ENCODE peak calls at places on chromosomes 1 and 21, in four cellular contexts. M, I, D and A are unnamed samples.

GRCh38 chr1:15345711-15346355 is 63.9 kb upstream of the EFHD2 start:
- DNase-seq in M (no peak), I (no peak), D (peak; percentile 60), A (no peak)

GRCh38 chr1:108532730-108533129 is 27.2 kb upstream of the EEIG2 start:
- DNase-seq in M (no peak), I (no peak), D (no peak), A (no peak)

GRCh38 chr1:163668472-163668871 is 346.7 kb downstream of the NUF2 start:
- DNase-seq in M (no peak), I (no peak), D (no peak), A (no peak)

GRCh38 chr1:202807926-202808757 is at the start of gene KDM5B:
- DNase-seq in M (peak; percentile 90), I (no peak), D (peak; percentile 78), A (peak; percentile 36)

GRCh38 chr1:198167436-198167934 is 10.7 kb downstream of the NEK7 start:
- DNase-seq in M (no peak), I (no peak), D (no peak), A (no peak)

GRCh38 chr21:42632771-42633690 is 20.4 kb upstream of the PDE9A start:
- DNase-seq in M (peak; percentile 65), I (no peak), D (no peak), A (no peak)

GRCh38 chr1:94982403-94982802 is 55.5 kb upstream of the CNN3 start:
- DNase-seq in M (no peak), I (no peak), D (no peak), A (no peak)

GRCh38 chr1:206738370-206739366 is 31.9 kb upstream of the IL19 start:
- DNase-seq in M (no peak), I (no peak), D (no peak), A (no peak)

GRCh38 chr1:175933801-175934200 is 190.4 kb upstream of the TNR start:
- DNase-seq in M (no peak), I (no peak), D (no peak), A (no peak)

GRCh38 chr1:211543003-211543402 is 36.0 kb downstream of the SLC30A1 start:
- DNase-seq in M (no peak), I (no peak), D (no peak), A (no peak)

GRCh38 chr21:25790122-25790951 is 55.6 kb downstream of the GABPA start:
- DNase-seq in M (no peak), I (no peak), D (peak; percentile 17), A (no peak)

GRCh38 chr1:39368045-39368444 is 123.4 kb upstream of the BMP8A start:
- DNase-seq in M (no peak), I (no peak), D (no peak), A (no peak)

GRCh38 chr1:169538998-169539871 is 47.0 kb downstream of the F5 start:
- DNase-seq in M (no peak), I (no peak), D (no peak), A (no peak)

GRCh38 chr1:6348511-6349191 is 44.9 kb downstream of the ACOT7 start:
- DNase-seq in M (no peak), I (no peak), D (peak; percentile 63), A (no peak)

GRCh38 chr1:39132505-39133339 is 71.8 kb upstream of the MACF1 start:
- DNase-seq in M (peak; percentile 83), I (peak; percentile 100), D (no peak), A (peak; percentile 14)

GRCh38 chr1:178060789-178061556 is 32.9 kb upstream of the RASAL2 start:
- DNase-seq in M (no peak), I (no peak), D (no peak), A (no peak)